ENCODE peak calls at places on chromosomes 3 and 15, in ten cellular contexts. One of them, this sample, is unnamed.

GRCh38 chr3:129118745-129119144 is 2.9 kb downstream of the RAB43 start:
- DNase-seq in stimulated activated effector memory CD8-positive, alpha-beta T cell treated with anti-CD3 and anti-CD28 coated beads, Interleukin-12 subunit alpha, Interleukin-12 subunit beta, amount 100 ng/mL, for 72 hours: no peak
- DNase-seq in glutamatergic neuron: no peak
- DNase-seq in GM12892: no peak
- DNase-seq in NCI-H774: no peak
- DNase-seq in fibroblast of lung: no peak
- DNase-seq in OCI-LY7: peak
- DNase-seq in HEK293T: no peak
- DNase-seq in non-pigmented ciliary epithelial cell: no peak
- DNase-seq in BJ: no peak
- DNase-seq in this sample: no peak

GRCh38 chr15:80176443-80176842 is 23.6 kb downstream of the FAH start:
- DNase-seq in NCI-H774: no peak
- DNase-seq in GM12892: no peak
- DNase-seq in glutamatergic neuron: no peak
- DNase-seq in OCI-LY7: no peak
- DNase-seq in stimulated activated effector memory CD8-positive, alpha-beta T cell treated with anti-CD3 and anti-CD28 coated beads, Interleukin-12 subunit alpha, Interleukin-12 subunit beta, amount 100 ng/mL, for 72 hours: no peak
- DNase-seq in fibroblast of lung: no peak
- DNase-seq in BJ: no peak
- DNase-seq in HEK293T: no peak
- DNase-seq in non-pigmented ciliary epithelial cell: no peak
- DNase-seq in this sample: no peak

GRCh38 chr3:139975592-139976360 is 40.8 kb downstream of the CLSTN2 start:
- DNase-seq in GM12892: no peak
- DNase-seq in fibroblast of lung: no peak
- DNase-seq in glutamatergic neuron: no peak
- DNase-seq in OCI-LY7: no peak
- DNase-seq in non-pigmented ciliary epithelial cell: no peak
- DNase-seq in stimulated activated effector memory CD8-positive, alpha-beta T cell treated with anti-CD3 and anti-CD28 coated beads, Interleukin-12 subunit alpha, Interleukin-12 subunit beta, amount 100 ng/mL, for 72 hours: no peak
- DNase-seq in HEK293T: no peak
- DNase-seq in NCI-H774: peak
- DNase-seq in BJ: no peak
- DNase-seq in this sample: peak

GRCh38 chr3:190305406-190305805 is 16.8 kb downstream of the CLDN1 start:
- DNase-seq in glutamatergic neuron: no peak
- DNase-seq in NCI-H774: no peak
- DNase-seq in non-pigmented ciliary epithelial cell: no peak
- DNase-seq in fibroblast of lung: no peak
- DNase-seq in HEK293T: no peak
- DNase-seq in stimulated activated effector memory CD8-positive, alpha-beta T cell treated with anti-CD3 and anti-CD28 coated beads, Interleukin-12 subunit alpha, Interleukin-12 subunit beta, amount 100 ng/mL, for 72 hours: no peak
- DNase-seq in GM12892: no peak
- DNase-seq in OCI-LY7: no peak
- DNase-seq in BJ: no peak
- DNase-seq in this sample: no peak

GRCh38 chr15:75532413-75533250 is 46.5 kb downstream of the PTPN9 start:
- DNase-seq in stimulated activated effector memory CD8-positive, alpha-beta T cell treated with anti-CD3 and anti-CD28 coated beads, Interleukin-12 subunit alpha, Interleukin-12 subunit beta, amount 100 ng/mL, for 72 hours: no peak
- DNase-seq in OCI-LY7: peak
- DNase-seq in BJ: peak
- DNase-seq in GM12892: no peak
- DNase-seq in non-pigmented ciliary epithelial cell: peak
- DNase-seq in NCI-H774: peak
- DNase-seq in HEK293T: peak
- DNase-seq in glutamatergic neuron: peak
- DNase-seq in fibroblast of lung: peak
- DNase-seq in this sample: peak

GRCh38 chr3:78633626-78634025 is 1134.2 kb downstream of the ROBO1 start:
- DNase-seq in BJ: no peak
- DNase-seq in HEK293T: no peak
- DNase-seq in stimulated activated effector memory CD8-positive, alpha-beta T cell treated with anti-CD3 and anti-CD28 coated beads, Interleukin-12 subunit alpha, Interleukin-12 subunit beta, amount 100 ng/mL, for 72 hours: no peak
- DNase-seq in non-pigmented ciliary epithelial cell: peak
- DNase-seq in NCI-H774: no peak
- DNase-seq in glutamatergic neuron: no peak
- DNase-seq in OCI-LY7: no peak
- DNase-seq in GM12892: no peak
- DNase-seq in fibroblast of lung: peak
- DNase-seq in this sample: no peak

GRCh38 chr3:183984749-183985729 is 32.6 kb downstream of the ABCC5 start:
- DNase-seq in stimulated activated effector memory CD8-positive, alpha-beta T cell treated with anti-CD3 and anti-CD28 coated beads, Interleukin-12 subunit alpha, Interleukin-12 subunit beta, amount 100 ng/mL, for 72 hours: no peak
- DNase-seq in glutamatergic neuron: no peak
- DNase-seq in fibroblast of lung: no peak
- DNase-seq in OCI-LY7: no peak
- DNase-seq in non-pigmented ciliary epithelial cell: no peak
- DNase-seq in HEK293T: no peak
- DNase-seq in GM12892: no peak
- DNase-seq in NCI-H774: peak
- DNase-seq in BJ: no peak
- DNase-seq in this sample: no peak

GRCh38 chr3:18099611-18100010 is 325.5 kb downstream of the SATB1 start:
- DNase-seq in glutamatergic neuron: no peak
- DNase-seq in BJ: no peak
- DNase-seq in non-pigmented ciliary epithelial cell: no peak
- DNase-seq in stimulated activated effector memory CD8-positive, alpha-beta T cell treated with anti-CD3 and anti-CD28 coated beads, Interleukin-12 subunit alpha, Interleukin-12 subunit beta, amount 100 ng/mL, for 72 hours: no peak
- DNase-seq in HEK293T: no peak
- DNase-seq in OCI-LY7: no peak
- DNase-seq in GM12892: no peak
- DNase-seq in NCI-H774: no peak
- DNase-seq in fibroblast of lung: no peak
- DNase-seq in this sample: no peak

GRCh38 chr3:37016903-37017302 is 23.6 kb downstream of the MLH1 start:
- DNase-seq in NCI-H774: no peak
- DNase-seq in fibroblast of lung: no peak
- DNase-seq in stimulated activated effector memory CD8-positive, alpha-beta T cell treated with anti-CD3 and anti-CD28 coated beads, Interleukin-12 subunit alpha, Interleukin-12 subunit beta, amount 100 ng/mL, for 72 hours: no peak
- DNase-seq in HEK293T: no peak
- DNase-seq in OCI-LY7: no peak
- DNase-seq in BJ: no peak
- DNase-seq in non-pigmented ciliary epithelial cell: no peak
- DNase-seq in glutamatergic neuron: no peak
- DNase-seq in GM12892: no peak
- DNase-seq in this sample: peak

GRCh38 chr15:46735115-46735514 is 982.2 kb upstream of the SEMA6D start:
- DNase-seq in GM12892: no peak
- DNase-seq in OCI-LY7: peak
- DNase-seq in glutamatergic neuron: no peak
- DNase-seq in fibroblast of lung: no peak
- DNase-seq in BJ: no peak
- DNase-seq in non-pigmented ciliary epithelial cell: no peak
- DNase-seq in NCI-H774: no peak
- DNase-seq in stimulated activated effector memory CD8-positive, alpha-beta T cell treated with anti-CD3 and anti-CD28 coated beads, Interleukin-12 subunit alpha, Interleukin-12 subunit beta, amount 100 ng/mL, for 72 hours: no peak
- DNase-seq in HEK293T: no peak
- DNase-seq in this sample: no peak

GRCh38 chr15:37375529-37375928 is 275.2 kb upstream of the MEIS2 start:
- DNase-seq in HEK293T: no peak
- DNase-seq in OCI-LY7: no peak
- DNase-seq in NCI-H774: no peak
- DNase-seq in glutamatergic neuron: no peak
- DNase-seq in non-pigmented ciliary epithelial cell: no peak
- DNase-seq in BJ: no peak
- DNase-seq in fibroblast of lung: no peak
- DNase-seq in stimulated activated effector memory CD8-positive, alpha-beta T cell treated with anti-CD3 and anti-CD28 coated beads, Interleukin-12 subunit alpha, Interleukin-12 subunit beta, amount 100 ng/mL, for 72 hours: no peak
- DNase-seq in GM12892: no peak
- DNase-seq in this sample: no peak